ENCODE peak calls at places on chromosomes 5 and 9, in ten cellular contexts. J is cardiac fibroblast; I is tibial nerve; O is stimulated activated CD8-positive, alpha-beta memory T cell treated with anti-CD3 and anti-CD28 coated beads, Interleukin-12 subunit alpha, Interleukin-12 subunit beta, amount 100 ng/mL, for 1 hour; Z is T-helper 17 cell; M is left colon; U is GM18507; N is A673; X is stomach; D is non-pigmented ciliary epithelial cell. W is an unnamed sample.
A peak's percentile ranks its signal among the peaks of the same experiment; 100 is the strongest.

GRCh38 chr5:133421394-133421793 is 190.9 kb downstream of the FSTL4 start:
- DNase-seq in J (peak; percentile 14), I (no peak), O (no peak), Z (no peak), M (no peak), U (no peak), N (peak; percentile 68), X (no peak), D (no peak), W (peak; percentile 56)

GRCh38 chr9:125829743-125830142 is 82.6 kb downstream of the PBX3 start:
- DNase-seq in J (peak; percentile 57), I (no peak), O (peak; percentile 22), Z (peak; percentile 13), M (peak; percentile 18), U (peak; percentile 12), N (peak; percentile 1), X (peak; percentile 35), D (no peak), W (peak; percentile 47)

GRCh38 chr5:50699737-50700136 is 33.3 kb downstream of the PARP8 start:
- DNase-seq in J (peak; percentile 26), I (no peak), O (no peak), Z (no peak), M (no peak), U (no peak), N (no peak), X (no peak), D (no peak), W (no peak)

GRCh38 chr9:114902773-114903589 is 27.4 kb downstream of the TNFSF8 start:
- DNase-seq in J (peak; percentile 43), I (no peak), O (no peak), Z (no peak), M (no peak), U (no peak), N (no peak), X (no peak), D (no peak), W (no peak)

GRCh38 chr5:2710910-2711309 is 40.6 kb downstream of the IRX2 start:
- DNase-seq in J (peak; percentile 2), I (no peak), O (no peak), Z (no peak), M (no peak), U (no peak), N (no peak), X (no peak), D (no peak), W (no peak)

GRCh38 chr9:95462419-95463121 is 54.2 kb downstream of the PTCH1 start:
- DNase-seq in J (peak; percentile 79), I (peak; percentile 79), O (peak; percentile 35), Z (peak; percentile 66), M (peak; percentile 74), U (peak; percentile 74), N (peak; percentile 85), X (peak; percentile 74), D (peak; percentile 47), W (peak; percentile 77)

GRCh38 chr5:72387985-72388384 is 67.8 kb downstream of the PTCD2 start:
- DNase-seq in J (peak; percentile 95), I (no peak), O (no peak), Z (no peak), M (no peak), U (no peak), N (no peak), X (no peak), D (peak; percentile 88), W (no peak)

GRCh38 chr5:55507574-55507973 is 27.2 kb downstream of the PLPP1 start:
- DNase-seq in J (no peak), I (no peak), O (no peak), Z (no peak), M (no peak), U (no peak), N (no peak), X (no peak), D (no peak), W (no peak)

GRCh38 chr5:127316013-127316412 is 25.4 kb downstream of the MEGF10 start:
- DNase-seq in J (no peak), I (no peak), O (no peak), Z (no peak), M (peak; percentile 23), U (no peak), N (no peak), X (no peak), D (no peak), W (no peak)